ENCODE peak calls at places on chromosomes 11 and 22, in four cellular contexts. P is A549, D is heart left ventricle, K is cardiac muscle cell. L is an unnamed sample.

GRCh38 chr22:39437836-39438704 is 18.7 kb upstream of the MGAT3 start:
- DNase-seq in P (no peak), D (no peak), K (no peak), L (peak; percentile 51)

GRCh38 chr22:46044718-46045458 is 67.9 kb upstream of the WNT7B start:
- DNase-seq in P (no peak), D (peak; percentile 64), K (peak; percentile 46), L (peak; percentile 81)

GRCh38 chr11:114250993-114251796 is 45.0 kb upstream of the NNMT start:
- DNase-seq in P (no peak), D (peak; percentile 69), K (no peak), L (no peak)

GRCh38 chr22:49334589-49334873 is 493.1 kb downstream of the BRD1 start:
- DNase-seq in P (no peak), D (no peak), K (no peak), L (no peak)

GRCh38 chr11:76654980-76655379 is 15.6 kb downstream of the LRRC32 start:
- DNase-seq in P (no peak), D (no peak), K (no peak), L (peak; percentile 55)

GRCh38 chr11:79097279-79097875 is 343.5 kb downstream of the TENM4 start:
- DNase-seq in P (no peak), D (no peak), K (peak; percentile 69), L (peak; percentile 33)

GRCh38 chr11:84408946-84409411 is 1122.8 kb upstream of the CCDC90B start:
- DNase-seq in P (no peak), D (no peak), K (peak; percentile 10), L (no peak)

GRCh38 chr11:78941226-78941851 is 366.7 kb upstream of the NARS2 start:
- DNase-seq in P (no peak), D (no peak), K (no peak), L (peak; percentile 60)

GRCh38 chr11:77479746-77480352 is 6.0 kb upstream of the PAK1 start:
- DNase-seq in P (no peak), D (no peak), K (no peak), L (no peak)

GRCh38 chr11:112364962-112365481 is 104.4 kb upstream of the PLET1 start:
- DNase-seq in P (no peak), D (no peak), K (peak; percentile 62), L (no peak)

GRCh38 chr22:50114221-50114981 is 24.6 kb downstream of the MOV10L1 start:
- DNase-seq in P (no peak), D (no peak), K (peak; percentile 88), L (no peak)

GRCh38 chr11:33936057-33936456 is 44.2 kb upstream of the LMO2 start:
- DNase-seq in P (no peak), D (no peak), K (no peak), L (no peak)

GRCh38 chr11:33935466-33935865 is 43.6 kb upstream of the LMO2 start:
- DNase-seq in P (no peak), D (no peak), K (no peak), L (peak; percentile 40)

GRCh38 chr11:33935005-33935404 is 43.1 kb upstream of the LMO2 start:
- DNase-seq in P (no peak), D (no peak), K (no peak), L (no peak)

GRCh38 chr11:33934450-33934849 is 42.6 kb upstream of the LMO2 start:
- DNase-seq in P (no peak), D (no peak), K (no peak), L (no peak)

DNA sequence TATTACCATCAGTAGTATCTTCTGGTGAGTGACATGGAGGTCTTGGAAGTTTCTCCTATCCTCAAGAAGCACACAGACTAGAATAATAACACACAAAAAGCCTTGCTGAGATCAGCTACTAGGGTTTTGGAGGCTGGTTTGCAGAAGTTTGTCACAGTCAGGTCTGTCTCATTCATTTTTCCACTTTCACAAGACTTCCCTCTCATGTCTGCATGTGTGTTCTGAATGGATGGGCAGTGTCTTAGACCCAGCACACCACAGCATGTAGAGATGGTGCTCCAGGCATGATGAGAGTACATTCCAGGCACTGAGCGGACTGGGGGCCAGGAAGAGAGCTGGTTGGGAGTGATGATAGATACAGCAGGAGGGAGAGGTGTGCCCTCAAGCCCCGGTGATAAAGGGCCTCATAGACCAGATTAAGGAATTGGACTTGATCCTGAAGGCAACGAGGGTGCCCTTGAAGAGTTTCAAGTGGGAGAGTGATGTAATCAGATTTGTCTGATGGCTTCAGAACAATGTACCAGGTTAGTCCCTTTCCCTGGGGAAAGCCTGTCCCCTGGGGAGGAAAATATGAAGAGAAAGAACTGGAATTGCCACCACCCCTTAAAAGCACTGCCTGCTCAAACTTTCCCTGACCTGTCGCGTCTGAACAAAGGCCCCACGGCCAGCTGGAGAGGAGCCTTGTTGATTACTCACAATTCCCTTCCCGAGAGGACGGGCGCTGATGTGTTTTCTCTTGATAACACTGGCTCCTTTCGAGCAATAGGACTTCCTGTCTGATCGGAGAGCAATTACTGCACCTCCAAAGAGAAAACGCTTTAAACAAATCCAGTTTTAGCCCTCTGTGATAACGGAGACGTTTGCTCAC is 45.1 kb upstream of the LMO2 start:
- DNase-seq in P (no peak), D (peak; percentile 75), K (peak; percentile 73), L (peak; percentile 85)
- H3K27ac ChIP-seq in P (no peak overlapping the region), D (peak overlapping the region; percentile 27), K (peak overlapping the region; percentile 86), L (peak overlapping the region; percentile 70)

DNA sequence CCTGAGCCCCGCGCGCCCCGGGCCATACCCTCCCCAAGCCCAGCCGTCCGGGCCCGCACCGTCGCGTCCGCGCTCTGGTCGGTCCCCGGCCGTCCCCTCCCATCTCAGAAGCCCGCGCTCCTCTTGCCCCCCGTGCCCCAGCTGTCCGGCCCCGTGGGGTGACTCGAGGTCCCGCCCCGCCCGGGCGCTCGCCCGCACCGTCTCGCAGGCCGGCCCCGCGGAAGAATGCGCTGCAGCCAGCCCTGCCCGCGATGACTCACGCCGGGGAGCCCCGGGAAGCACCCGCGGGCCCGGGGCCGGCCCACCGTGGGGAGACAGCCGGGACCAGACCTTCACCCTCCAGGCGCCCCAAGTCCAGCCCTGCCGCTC is 275 bp upstream of the PHLDA2 start:
- DNase-seq in P (peak; percentile 89), D (peak; percentile 51), K (peak; percentile 76), L (peak; percentile 62)
- H3K27ac ChIP-seq in P (peak overlapping the region; percentile 94), D (peak overlapping the region; percentile 73), K (no peak overlapping the region), L (no peak overlapping the region)

DNA sequence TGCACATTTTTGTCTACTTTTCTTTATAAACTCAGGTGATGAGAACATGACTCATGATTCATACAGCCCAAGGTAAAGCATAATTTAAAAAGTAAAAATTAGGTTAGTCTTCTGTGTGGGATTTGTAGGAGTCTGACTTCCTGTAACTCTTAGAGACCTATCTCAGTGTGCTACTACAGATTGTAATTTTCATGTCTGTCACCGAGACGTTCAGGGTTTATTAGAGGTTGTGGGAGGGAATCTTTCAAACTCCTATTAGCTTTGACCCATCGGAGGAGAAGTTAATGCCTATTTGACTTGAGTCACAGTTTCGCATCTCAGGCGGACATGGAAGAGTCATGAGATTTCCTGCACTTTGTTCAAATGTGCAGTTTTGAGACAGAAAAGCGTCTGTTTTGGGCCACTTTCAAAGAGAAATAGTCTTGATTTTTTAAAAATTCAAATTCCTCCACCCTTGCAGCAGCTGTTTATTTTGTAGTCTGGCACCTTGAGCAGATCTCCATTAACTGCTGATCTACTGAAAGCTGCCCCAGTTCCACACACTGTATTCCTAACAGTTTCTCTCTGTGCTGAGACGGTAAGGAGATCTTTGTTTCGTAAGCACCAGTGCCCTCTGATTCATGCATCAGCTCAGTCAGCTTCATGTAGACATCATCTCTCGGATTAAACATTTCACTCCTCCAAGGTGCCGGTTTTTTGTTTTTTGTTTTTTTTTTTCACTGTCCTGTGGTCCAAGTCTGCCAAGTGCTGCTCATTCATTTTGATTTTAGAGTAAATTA is 24.3 kb downstream of the ALKBH3 start:
- DNase-seq in P (no peak), D (no peak), K (peak; percentile 82), L (no peak)
- H3K27ac ChIP-seq in P (no peak overlapping the region), D (peak overlapping the region; percentile 65), K (no peak overlapping the region), L (peak overlapping the region; percentile 14)

GRCh38 chr22:44347098-44347497 is 34.3 kb upstream of the SHISAL1 start:
- DNase-seq in P (no peak), D (no peak), K (no peak), L (no peak)

GRCh38 chr22:44347549-44347948 is 34.8 kb upstream of the SHISAL1 start:
- DNase-seq in P (no peak), D (no peak), K (no peak), L (peak; percentile 24)

GRCh38 chr22:44348963-44349950 is 36.5 kb upstream of the SHISAL1 start:
- DNase-seq in P (no peak), D (no peak), K (peak; percentile 41), L (peak; percentile 66)

GRCh38 chr22:44344407-44344806 is 31.7 kb upstream of the SHISAL1 start:
- DNase-seq in P (no peak), D (no peak), K (no peak), L (peak; percentile 35)

DNA sequence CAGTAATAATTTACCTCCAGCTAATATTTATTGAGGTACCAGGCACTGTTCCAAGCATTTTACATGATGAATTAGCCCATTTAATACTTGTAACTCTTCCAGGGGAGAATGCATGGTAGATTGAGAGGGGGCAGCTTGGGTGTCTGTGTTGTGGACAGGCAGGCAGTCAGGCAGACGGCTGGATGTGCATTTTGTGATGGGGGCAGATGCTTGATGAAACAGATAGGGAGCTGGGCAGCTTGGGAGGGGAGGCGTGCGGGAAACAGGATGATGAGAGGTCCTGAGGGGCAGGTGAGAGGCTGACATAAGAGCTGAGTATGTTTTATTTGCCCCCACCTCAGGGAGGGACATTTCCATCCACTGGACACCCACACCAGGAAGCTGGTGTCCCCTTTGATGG is 33.1 kb upstream of the SHISAL1 start:
- DNase-seq in P (no peak), D (no peak), K (no peak), L (no peak)
- H3K27ac ChIP-seq in P (no peak overlapping the region), D (no peak overlapping the region), K (no peak overlapping the region), L (no peak overlapping the region)

GRCh38 chr22:27874756-27875155 is 44.3 kb downstream of the PITPNB start:
- DNase-seq in P (no peak), D (no peak), K (no peak), L (no peak)
- H3K27ac ChIP-seq in P (no peak overlapping the region), D (peak overlapping the region; percentile 39), K (peak overlapping the region; percentile 52), L (no peak overlapping the region)

DNA sequence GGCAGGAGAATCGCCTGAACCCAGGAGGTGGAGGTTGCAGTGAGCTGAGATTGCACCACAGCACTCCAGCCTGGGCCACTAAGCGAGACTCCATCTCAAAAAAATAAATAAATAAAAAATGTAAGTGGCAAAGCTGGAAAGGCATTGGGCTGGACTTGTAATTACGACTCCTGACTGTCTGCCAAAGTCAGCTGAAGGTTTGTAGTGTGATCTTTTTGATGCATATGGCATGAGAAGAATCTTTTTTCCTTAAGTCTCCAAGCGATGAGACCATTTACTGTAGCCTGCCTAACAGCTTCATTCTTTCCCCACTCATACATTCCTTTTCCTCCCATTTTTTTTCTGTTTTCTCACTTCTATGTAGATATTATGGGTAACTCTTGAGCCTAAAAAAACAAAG is 24.8 kb downstream of the CTNND1 start:
- DNase-seq in P (no peak), D (no peak), K (no peak), L (no peak)
- H3K27ac ChIP-seq in P (no peak overlapping the region), D (peak overlapping the region; percentile 47), K (peak overlapping the region; percentile 76), L (peak overlapping the region; percentile 19)

GRCh38 chr11:122213111-122213510 is 97.1 kb upstream of the BLID start:
- DNase-seq in P (no peak), D (peak; percentile 29), K (no peak), L (no peak)

GRCh38 chr11:122214080-122214479 is 98.1 kb upstream of the BLID start:
- DNase-seq in P (no peak), D (no peak), K (no peak), L (no peak)

GRCh38 chr11:122210378-122210995 is 94.5 kb upstream of the BLID start:
- DNase-seq in P (no peak), D (no peak), K (no peak), L (no peak)

GRCh38 chr11:122215244-122215992 is 99.4 kb upstream of the BLID start:
- DNase-seq in P (peak; percentile 59), D (peak; percentile 86), K (peak; percentile 97), L (peak; percentile 85)

GRCh38 chr11:122214567-122214966 is 98.6 kb upstream of the BLID start:
- DNase-seq in P (no peak), D (no peak), K (no peak), L (no peak)
- H3K27ac ChIP-seq in P (peak overlapping the region; percentile 78), D (no peak overlapping the region), K (no peak overlapping the region), L (peak overlapping the region; percentile 54)